ENCODE peak calls at places on chromosomes 1 and 21, in nine cellular contexts. H, O, W, S, X, I, M, G and C are unnamed samples.

GRCh38 chr1:203676455-203676854 is 49.8 kb downstream of the ATP2B4 start:
- DNase-seq in H (no peak), O (no peak), W (no peak), S (no peak), X (no peak), I (no peak), M (no peak), G (no peak), C (no peak)

GRCh38 chr21:43367296-43367695 is 59.6 kb downstream of the SIK1 start:
- DNase-seq in H (no peak), O (no peak), W (no peak), S (no peak), X (no peak), I (peak; percentile 16), M (no peak), G (no peak), C (no peak)

GRCh38 chr1:228490120-228491078 is 3.2 kb downstream of the RNF187 start:
- DNase-seq in H (no peak), O (no peak), W (no peak), S (no peak), X (peak; percentile 76), I (peak; percentile 66), M (no peak), G (peak; percentile 31), C (no peak)

GRCh38 chr1:21914880-21915640 is 22.1 kb downstream of the HSPG2 start:
- DNase-seq in H (no peak), O (no peak), W (no peak), S (no peak), X (peak; percentile 32), I (peak; percentile 63), M (no peak), G (no peak), C (peak; percentile 30)

GRCh38 chr1:198754670-198755069 is 115.8 kb downstream of the PTPRC start:
- DNase-seq in H (no peak), O (no peak), W (no peak), S (no peak), X (no peak), I (no peak), M (no peak), G (no peak), C (no peak)

GRCh38 chr1:41532206-41532975 is 47.9 kb upstream of the EDN2 start:
- DNase-seq in H (no peak), O (no peak), W (no peak), S (no peak), X (no peak), I (no peak), M (no peak), G (no peak), C (no peak)

GRCh38 chr1:221093903-221094865 is 214.9 kb downstream of the HLX start:
- DNase-seq in H (peak; percentile 23), O (no peak), W (no peak), S (no peak), X (no peak), I (peak; percentile 27), M (no peak), G (no peak), C (no peak)

GRCh38 chr1:25917996-25918395 is 11.8 kb upstream of the STMN1 start:
- DNase-seq in H (no peak), O (no peak), W (peak; percentile 30), S (no peak), X (no peak), I (peak; percentile 25), M (no peak), G (peak; percentile 22), C (no peak)

GRCh38 chr1:218463194-218464156 is 118.3 kb downstream of the TGFB2 start:
- DNase-seq in H (peak; percentile 63), O (no peak), W (no peak), S (no peak), X (peak; percentile 56), I (peak; percentile 76), M (peak; percentile 53), G (no peak), C (peak; percentile 38)

GRCh38 chr1:58982259-58982998 is 198.6 kb upstream of the JUN start:
- DNase-seq in H (no peak), O (no peak), W (no peak), S (no peak), X (no peak), I (peak; percentile 36), M (no peak), G (no peak), C (peak; percentile 26)

GRCh38 chr1:65948609-65949229 is 156.0 kb downstream of the PDE4B start:
- DNase-seq in H (peak; percentile 46), O (no peak), W (no peak), S (peak; percentile 73), X (peak; percentile 36), I (peak; percentile 78), M (no peak), G (no peak), C (peak; percentile 77)

GRCh38 chr1:4306559-4307467 is 347.6 kb upstream of the AJAP1 start:
- DNase-seq in H (no peak), O (no peak), W (no peak), S (no peak), X (no peak), I (no peak), M (no peak), G (no peak), C (no peak)

GRCh38 chr1:221743416-221744208 is 1.7 kb upstream of the DUSP10 start:
- DNase-seq in H (no peak), O (no peak), W (no peak), S (no peak), X (no peak), I (no peak), M (no peak), G (no peak), C (no peak)

GRCh38 chr1:150650193-150650592 is 20.8 kb upstream of the ENSA start:
- DNase-seq in H (no peak), O (no peak), W (no peak), S (no peak), X (no peak), I (no peak), M (no peak), G (no peak), C (no peak)

GRCh38 chr1:41977329-41977728 is 58.6 kb upstream of the HIVEP3 start:
- DNase-seq in H (no peak), O (no peak), W (no peak), S (no peak), X (no peak), I (no peak), M (no peak), G (no peak), C (no peak)

GRCh38 chr1:34842952-34843371 is 16.6 kb downstream of the SMIM12 start:
- DNase-seq in H (no peak), O (no peak), W (no peak), S (no peak), X (no peak), I (no peak), M (no peak), G (no peak), C (no peak)

GRCh38 chr21:38985423-38986378 is 180.0 kb downstream of the ETS2 start:
- DNase-seq in H (peak; percentile 76), O (peak; percentile 73), W (no peak), S (peak; percentile 92), X (no peak), I (peak; percentile 97), M (peak; percentile 72), G (peak; percentile 77), C (peak; percentile 96)

GRCh38 chr1:197736689-197737088 is 38.6 kb downstream of the DENND1B start:
- DNase-seq in H (peak; percentile 88), O (no peak), W (no peak), S (peak; percentile 17), X (no peak), I (peak; percentile 67), M (no peak), G (no peak), C (peak; percentile 83)

GRCh38 chr1:107782192-107782845 is 182.7 kb downstream of the VAV3 start:
- DNase-seq in H (peak; percentile 55), O (no peak), W (peak; percentile 83), S (peak; percentile 4), X (peak; percentile 54), I (peak; percentile 78), M (peak; percentile 85), G (peak; percentile 32), C (peak; percentile 40)

GRCh38 chr1:60228253-60228594 is 154.7 kb upstream of the C1orf87 start:
- DNase-seq in H (no peak), O (no peak), W (no peak), S (no peak), X (no peak), I (no peak), M (no peak), G (no peak), C (peak; percentile 2)

GRCh38 chr1:28886731-28887417 is 27.5 kb upstream of the EPB41 start:
- DNase-seq in H (peak; percentile 40), O (peak; percentile 95), W (peak; percentile 92), S (no peak), X (peak; percentile 67), I (peak; percentile 89), M (peak; percentile 52), G (peak; percentile 93), C (peak; percentile 95)

GRCh38 chr1:40067023-40067422 is 26.5 kb downstream of the CAP1 start:
- DNase-seq in H (no peak), O (no peak), W (no peak), S (no peak), X (no peak), I (peak; percentile 20), M (no peak), G (no peak), C (no peak)

GRCh38 chr1:66356605-66357004 is 177.3 kb upstream of the SGIP1 start:
- DNase-seq in H (no peak), O (no peak), W (no peak), S (no peak), X (no peak), I (no peak), M (no peak), G (no peak), C (no peak)

GRCh38 chr1:61097326-61097725 is 15.0 kb downstream of the NFIA start:
- DNase-seq in H (peak; percentile 85), O (no peak), W (no peak), S (no peak), X (no peak), I (peak; percentile 78), M (no peak), G (no peak), C (peak; percentile 51)

GRCh38 chr1:53524428-53525400 is 65.5 kb downstream of the DMRTB1 start:
- DNase-seq in H (no peak), O (no peak), W (no peak), S (no peak), X (no peak), I (peak; percentile 47), M (no peak), G (no peak), C (no peak)

GRCh38 chr21:36203603-36203889 is 46.9 kb downstream of the DOP1B start:
- DNase-seq in H (peak; percentile 85), O (peak; percentile 57), W (no peak), S (peak; percentile 61), X (peak; percentile 31), I (peak; percentile 95), M (no peak), G (peak; percentile 70), C (peak; percentile 94)